ENCODE peak calls at places on chromosome 16, in six cellular contexts. R is kidney epithelial cell, S is RCC 7860, I is neural progenitor cell, T is NAMALWA, H is activated gamma-delta T cell treated with Interleukin-2 at 50 U/mL for 16 hours. M is an unnamed sample.

GRCh38 chr16:85718682-85719081 is 29.9 kb upstream of the GINS2 start:
- DNase-seq in I (peak; percentile 59), S (no peak), H (no peak), R (no peak), T (peak; percentile 77), M (no peak)

GRCh38 chr16:626787-627457 is 3.9 kb upstream of the WFIKKN1 start:
- DNase-seq in S (peak; percentile 98), R (peak; percentile 85), H (no peak), I (no peak), T (no peak), M (peak; percentile 100)

GRCh38 chr16:83420206-83420760 is 387.5 kb upstream of the HSBP1 start:
- DNase-seq in I (peak; percentile 74), H (no peak), T (peak; percentile 21), R (no peak), S (no peak), M (no peak)

GRCh38 chr16:50265260-50265659 is 1.1 kb upstream of the ADCY7 start:
- DNase-seq in R (no peak), I (no peak), S (peak; percentile 30), H (no peak), T (no peak), M (no peak)

GRCh38 chr16:30984669-30985400 is at the start of gene HSD3B7:
- DNase-seq in H (peak; percentile 81), S (peak; percentile 64), I (peak; percentile 90), R (no peak), T (peak; percentile 76), M (peak; percentile 96)

GRCh38 chr16:4656695-4657686 is 32.4 kb downstream of the MGRN1 start:
- DNase-seq in R (no peak), S (no peak), H (no peak), I (no peak), T (no peak), M (no peak)

GRCh38 chr16:48446534-48446920 is 61.3 kb upstream of the SIAH1 start:
- DNase-seq in T (no peak), H (no peak), R (no peak), S (no peak), I (peak; percentile 56), M (no peak)

GRCh38 chr16:2475413-2476344 is 752 bp downstream of the TBC1D24 start:
- DNase-seq in I (peak; percentile 61), R (no peak), S (no peak), T (peak; percentile 72), H (peak; percentile 37), M (no peak)

GRCh38 chr16:50547944-50548658 is at the start of gene NKD1:
- DNase-seq in S (no peak), R (no peak), H (peak; percentile 67), T (peak; percentile 71), I (peak; percentile 95), M (peak; percentile 48)

M was measured in H54.